ENCODE peak calls at places on chromosomes 2 and 18, in five cellular contexts. One of them, this sample, is unnamed.

GRCh38 chr2:178361588-178361987 is 89.4 kb downstream of the PRKRA start:
- DNase-seq in T-cell: no peak
- DNase-seq in C1 segment of cervical spinal cord: no peak
- DNase-seq in NCI-H1092 treated with DMSO at 0.1 percent for 48 hours: no peak
- DNase-seq in RKO: no peak
- DNase-seq in this sample: no peak

GRCh38 chr18:926946-927345 is 22.3 kb downstream of the ADCYAP1 start:
- DNase-seq in NCI-H1092 treated with DMSO at 0.1 percent for 48 hours: no peak
- DNase-seq in RKO: no peak
- DNase-seq in C1 segment of cervical spinal cord: no peak
- DNase-seq in T-cell: no peak
- DNase-seq in this sample: no peak

GRCh38 chr2:177262137-177262536 is 2.4 kb downstream of the NFE2L2 start:
- DNase-seq in C1 segment of cervical spinal cord: no peak
- DNase-seq in T-cell: no peak
- DNase-seq in NCI-H1092 treated with DMSO at 0.1 percent for 48 hours: no peak
- DNase-seq in RKO: no peak
- DNase-seq in this sample: no peak

GRCh38 chr2:43269074-43269572 is 42.7 kb upstream of the ZFP36L2 start:
- DNase-seq in T-cell: no peak
- DNase-seq in NCI-H1092 treated with DMSO at 0.1 percent for 48 hours: peak
- DNase-seq in RKO: no peak
- DNase-seq in C1 segment of cervical spinal cord: no peak
- DNase-seq in this sample: no peak

GRCh38 chr2:9410108-9410507 is 13.2 kb downstream of the ITGB1BP1 start:
- DNase-seq in C1 segment of cervical spinal cord: no peak
- DNase-seq in T-cell: no peak
- DNase-seq in NCI-H1092 treated with DMSO at 0.1 percent for 48 hours: no peak
- DNase-seq in RKO: no peak
- DNase-seq in this sample: no peak

GRCh38 chr18:69935319-69936190 is 12.1 kb downstream of the CD226 start:
- DNase-seq in RKO: no peak
- DNase-seq in NCI-H1092 treated with DMSO at 0.1 percent for 48 hours: no peak
- DNase-seq in T-cell: peak
- DNase-seq in C1 segment of cervical spinal cord: no peak
- DNase-seq in this sample: no peak

GRCh38 chr2:239459056-239459455 is 58.2 kb upstream of the HDAC4 start:
- DNase-seq in NCI-H1092 treated with DMSO at 0.1 percent for 48 hours: no peak
- DNase-seq in RKO: no peak
- DNase-seq in T-cell: no peak
- DNase-seq in C1 segment of cervical spinal cord: no peak
- DNase-seq in this sample: no peak

GRCh38 chr2:126399001-126399400 is 257.0 kb upstream of the GYPC start:
- DNase-seq in RKO: no peak
- DNase-seq in T-cell: no peak
- DNase-seq in C1 segment of cervical spinal cord: no peak
- DNase-seq in NCI-H1092 treated with DMSO at 0.1 percent for 48 hours: no peak
- DNase-seq in this sample: no peak

GRCh38 chr18:41532344-41533086 is 422.5 kb upstream of the PIK3C3 start:
- DNase-seq in C1 segment of cervical spinal cord: no peak
- DNase-seq in RKO: peak
- DNase-seq in T-cell: no peak
- DNase-seq in NCI-H1092 treated with DMSO at 0.1 percent for 48 hours: no peak
- DNase-seq in this sample: no peak